ENCODE peak calls at places on chromosomes 2 and 18, in eight cellular contexts. I, N, G, J, K, M, T and A are unnamed samples. For H3K27me3 and H3K36me3, the result is how much of the 10 kb centered on the place peaks cover.

GRCh38 chr18:62763101-62763521 is 47.8 kb downstream of the PHLPP1 start:
- DNase-seq in I (no peak), N (no peak), G (no peak), J (no peak), K (no peak), M (no peak), T (no peak), A (no peak)

GRCh38 chr2:176830362-176830761 is 382.2 kb upstream of the HNRNPA3 start:
- DNase-seq in I (no peak), N (no peak), G (no peak), J (no peak), K (no peak), M (no peak), T (peak), A (no peak)

GRCh38 chr2:208265371-208265806 is 666 bp upstream of the PIKFYVE start:
- DNase-seq in I (peak), N (peak), G (peak), J (no peak), K (no peak), M (peak), T (no peak), A (no peak)

GRCh38 chr2:182668671-182669070 is 47.4 kb upstream of the DNAJC10 start:
- DNase-seq in I (no peak), N (peak), G (no peak), J (no peak), K (no peak), M (no peak), T (no peak), A (no peak)

GRCh38 chr2:101080214-101081068 is 70.7 kb downstream of the TBC1D8 start:
- DNase-seq in I (peak), N (no peak), G (no peak), J (no peak), K (no peak), M (no peak), T (no peak), A (no peak)

GRCh38 chr18:13585379-13586153 is 140.8 kb downstream of the FAM210A start:
- DNase-seq in I (no peak), N (no peak), G (no peak), J (no peak), K (no peak), M (no peak), T (no peak), A (no peak)

GRCh38 chr2:24822049-24822706 is 29.0 kb downstream of the CENPO start:
- DNase-seq in I (no peak), N (no peak), G (no peak), J (no peak), K (no peak), M (no peak), T (no peak), A (no peak)

GRCh38 chr18:11676867-11677266 is 12.2 kb upstream of the GNAL start:
- DNase-seq in I (no peak), N (peak), G (no peak), J (no peak), K (no peak), M (no peak), T (no peak), A (no peak)

GRCh38 chr2:64173156-64174135 is 29.2 kb upstream of the PELI1 start:
- DNase-seq in I (no peak), N (peak), G (no peak), J (no peak), K (no peak), M (no peak), T (no peak), A (no peak)

GRCh38 chr2:231707625-231708049 is 688 bp upstream of the PTMA start:
- DNase-seq in I (no peak), N (no peak), G (peak), J (no peak), K (no peak), M (no peak), T (peak), A (no peak)

GRCh38 chr2:10179422-10179821 is 56.9 kb downstream of the RRM2 start:
- DNase-seq in I (no peak), N (peak), G (no peak), J (no peak), K (no peak), M (no peak), T (no peak), A (no peak)

GRCh38 chr2:47282621-47283272 is 120.2 kb upstream of the MSH2 start:
- DNase-seq in I (no peak), N (no peak), G (no peak), J (no peak), K (no peak), M (no peak), T (peak), A (no peak)

GRCh38 chr18:23146861-23147469 is 11.7 kb downstream of the CABLES1 start:
- DNase-seq in I (no peak), N (no peak), G (no peak), J (no peak), K (no peak), M (no peak), T (no peak), A (no peak)

GRCh38 chr18:66495844-66496243 is 108.0 kb downstream of the CDH19 start:
- DNase-seq in I (peak), N (no peak), G (no peak), J (no peak), K (peak), M (no peak), T (peak), A (no peak)

GRCh38 chr2:11203480-11203879 is 48.2 kb downstream of the SLC66A3 start:
- DNase-seq in I (no peak), N (peak), G (no peak), J (peak), K (peak), M (no peak), T (no peak), A (no peak)

GRCh38 chr18:13305326-13305725 is 86.8 kb downstream of the LDLRAD4 start:
- DNase-seq in I (no peak), N (no peak), G (no peak), J (no peak), K (no peak), M (no peak), T (no peak), A (no peak)

GRCh38 chr18:45774065-45774521 is 50.1 kb downstream of the SLC14A1 start:
- DNase-seq in I (no peak), N (peak), G (no peak), J (no peak), K (peak), M (no peak), T (no peak), A (no peak)

GRCh38 chr18:3037423-3037915 is 24.5 kb upstream of the LPIN2 start:
- DNase-seq in I (peak), N (peak), G (no peak), J (no peak), K (peak), M (no peak), T (no peak), A (no peak)

GRCh38 chr2:207107551-207107950 is 58.2 kb downstream of the KLF7 start:
- DNase-seq in I (no peak), N (no peak), G (no peak), J (no peak), K (no peak), M (peak), T (no peak), A (no peak)

GRCh38 chr2:218713922-218714321 is 3.3 kb downstream of the TTLL4 start:
- DNase-seq in I (no peak), N (no peak), G (no peak), J (no peak), K (no peak), M (no peak), T (no peak), A (no peak)

GRCh38 chr2:54772110-54772509 is 48.6 kb downstream of the EML6 start:
- DNase-seq in I (no peak), N (peak), G (no peak), J (no peak), K (peak), M (no peak), T (no peak), A (no peak)

GRCh38 chr2:15222856-15223255 is 338.3 kb downstream of the NBAS start:
- DNase-seq in I (no peak), N (no peak), G (no peak), J (no peak), K (peak), M (no peak), T (no peak), A (no peak)

GRCh38 chr2:128379021-128380005 is 60.6 kb upstream of the HS6ST1 start:
- DNase-seq in I (peak), N (peak), G (peak), J (peak), K (peak), M (peak), T (peak), A (no peak)

GRCh38 chr2:27752551-27753237 is 18.8 kb upstream of the MRPL33 start:
- DNase-seq in I (no peak), N (no peak), G (no peak), J (no peak), K (no peak), M (no peak), T (peak), A (no peak)

GRCh38 chr2:181781082-181781786 is 100.9 kb upstream of the NEUROD1 start:
- DNase-seq in I (no peak), N (no peak), G (no peak), J (no peak), K (no peak), M (no peak), T (no peak), A (no peak)

GRCh38 chr2:47214990-47215389 is 59.9 kb upstream of the STPG4 start:
- DNase-seq in I (no peak), N (no peak), G (no peak), J (no peak), K (no peak), M (no peak), T (no peak), A (no peak)

GRCh38 chr2:186456941-186457340 is 29.1 kb upstream of the ZC3H15 start:
- DNase-seq in I (no peak), N (peak), G (no peak), J (peak), K (no peak), M (no peak), T (no peak), A (no peak)

GRCh38 chr2:11305338-11305737 is 39.1 kb downstream of the ROCK2 start:
- DNase-seq in I (no peak), N (peak), G (no peak), J (no peak), K (no peak), M (no peak), T (no peak), A (no peak)

GRCh38 chr2:177239934-177240600 is 24.5 kb downstream of the NFE2L2 start:
- DNase-seq in I (no peak), N (peak), G (no peak), J (no peak), K (peak), M (no peak), T (no peak), A (no peak)

GRCh38 chr2:181310967-181311366 is 146.2 kb upstream of the ITGA4 start:
- DNase-seq in I (no peak), N (no peak), G (no peak), J (no peak), K (no peak), M (peak), T (no peak), A (no peak)

GRCh38 chr2:201070966-201071304 is 536 bp downstream of the HYCC2 start:
- DNase-seq in I (no peak), N (no peak), G (no peak), J (no peak), K (peak), M (no peak), T (no peak), A (no peak)

GRCh38 chr2:140185076-140185475 is 1404.9 kb upstream of the NXPH2 start:
- DNase-seq in I (no peak), N (no peak), G (no peak), J (no peak), K (no peak), M (no peak), T (no peak), A (no peak)

GRCh38 chr2:121530210-121530562 is 494 bp upstream of the RNU4ATAC start:
- DNase-seq in I (peak), N (peak), G (no peak), J (no peak), K (peak), M (peak), T (peak), A (peak)

GRCh38 chr2:25347205-25347815 is 5.6 kb upstream of the DNMT3A start:
- DNase-seq in I (peak), N (peak), G (no peak), J (no peak), K (peak), M (no peak), T (no peak), A (no peak)

GRCh38 chr2:19868224-19868623 is 33.6 kb downstream of the TTC32 start:
- DNase-seq in I (no peak), N (no peak), G (no peak), J (no peak), K (no peak), M (no peak), T (no peak), A (no peak)

GRCh38 chr18:42028232-42028832 is 73.3 kb downstream of the PIK3C3 start:
- DNase-seq in I (no peak), N (peak), G (no peak), J (no peak), K (peak), M (no peak), T (peak), A (no peak)

GRCh38 chr2:217054791-217055190 is 194.9 kb upstream of the TNP1 start:
- DNase-seq in I (no peak), N (no peak), G (no peak), J (no peak), K (no peak), M (no peak), T (no peak), A (no peak)

GRCh38 chr2:28780496-28780895 is 28.9 kb downstream of the PPP1CB start:
- DNase-seq in I (no peak), N (no peak), G (no peak), J (no peak), K (no peak), M (no peak), T (no peak), A (no peak)

GRCh38 chr18:23133860-23134779 is 1.2 kb upstream of the CABLES1 start:
- DNase-seq in I (no peak), N (no peak), G (no peak), J (no peak), K (no peak), M (no peak), T (peak), A (no peak)

GRCh38 chr2:172113617-172114016 is 10.9 kb upstream of the DLX2 start:
- DNase-seq in I (no peak), N (peak), G (no peak), J (no peak), K (peak), M (no peak), T (no peak), A (no peak)

GRCh38 chr2:144509001-144509545 is 10.8 kb downstream of the ZEB2 start:
- DNase-seq in I (no peak), N (no peak), G (no peak), J (no peak), K (no peak), M (no peak), T (no peak), A (no peak)
- H3K27me3 ChIP-seq in I (under half), N (under half), G (under half), J (under half), K (under half), M (under half), T (under half), A (under half)

GRCh38 chr2:110637093-110637492 is 40.8 kb downstream of the BUB1 start:
- DNase-seq in I (no peak), N (no peak), G (no peak), J (no peak), K (no peak), M (no peak), T (no peak), A (no peak)
- H3K36me3 ChIP-seq in I (under half), N (under half), G (under half), J (under half), K (under half), M (under half), T (under half), A (under half)

DNA sequence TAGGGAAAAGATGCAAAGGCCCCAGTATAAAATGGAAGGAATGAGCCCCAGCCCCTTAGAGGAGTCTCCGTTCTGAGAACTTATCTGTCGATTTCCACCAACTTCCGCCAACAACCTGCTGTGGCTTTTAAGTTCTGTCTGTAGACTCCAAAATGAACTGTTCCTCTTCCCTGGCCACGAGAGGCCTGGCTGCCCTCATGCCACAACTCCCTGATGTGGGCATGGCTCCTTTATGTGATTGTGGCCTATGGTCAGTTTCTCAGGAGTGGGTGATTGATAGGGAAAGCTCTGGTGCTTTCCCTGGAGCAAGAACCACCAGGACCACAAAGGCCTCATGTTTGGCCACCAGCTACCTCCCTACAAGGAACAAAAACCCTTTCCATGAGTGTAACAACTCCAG is 18.8 kb upstream of the CD207 start:
- DNase-seq in I (no peak), N (no peak), G (no peak), J (no peak), K (no peak), M (no peak), T (no peak), A (no peak)
- H3K27me3 ChIP-seq in I (under half), N (under half), G (under half), J (under half), K (under half), M (under half), T (under half), A (under half)

DNA sequence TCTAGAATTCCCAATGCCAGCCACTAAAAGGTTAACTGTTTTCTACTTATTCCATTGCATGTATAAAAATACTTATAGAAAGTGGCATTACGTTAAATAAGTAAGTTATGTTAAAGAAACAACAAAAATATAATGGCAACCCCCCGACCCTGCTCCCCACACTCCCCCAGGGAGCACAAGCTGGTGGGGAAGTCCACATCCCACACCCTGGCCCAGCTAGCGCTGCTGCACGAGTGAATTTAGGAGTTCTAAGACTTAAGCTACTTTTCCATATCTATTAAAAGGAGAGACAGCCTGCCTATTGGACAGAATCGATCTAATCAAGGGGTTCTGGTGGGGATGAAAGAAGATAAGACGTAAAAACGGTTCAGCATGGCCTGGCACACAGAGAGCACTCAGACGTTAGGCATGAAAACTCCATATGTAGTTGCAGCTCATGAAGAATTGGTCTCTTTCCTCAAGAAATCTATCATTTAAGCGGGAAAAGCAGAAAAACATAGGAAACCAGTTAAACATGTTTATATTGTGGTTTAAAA is 16.6 kb downstream of the HJURP start:
- DNase-seq in I (no peak), N (no peak), G (no peak), J (no peak), K (no peak), M (peak), T (no peak), A (no peak)
- H3K36me3 ChIP-seq in I (under half), N (under half), G (under half), J (under half), K (under half), M (under half), T (half or more), A (under half)

GRCh38 chr2:224036731-224037376 is 2.2 kb downstream of the SERPINE2 start:
- DNase-seq in I (no peak), N (no peak), G (no peak), J (no peak), K (peak), M (no peak), T (no peak), A (no peak)

GRCh38 chr2:224039770-224040088 is 643 bp upstream of the SERPINE2 start:
- DNase-seq in I (no peak), N (no peak), G (no peak), J (no peak), K (no peak), M (no peak), T (no peak), A (no peak)

GRCh38 chr2:224038830-224039079 is 331 bp downstream of the SERPINE2 start:
- DNase-seq in I (no peak), N (no peak), G (no peak), J (no peak), K (no peak), M (no peak), T (no peak), A (no peak)

GRCh38 chr2:224039080-224039769 is at the start of gene SERPINE2:
- DNase-seq in I (peak), N (peak), G (peak), J (no peak), K (peak), M (peak), T (peak), A (no peak)

DNA sequence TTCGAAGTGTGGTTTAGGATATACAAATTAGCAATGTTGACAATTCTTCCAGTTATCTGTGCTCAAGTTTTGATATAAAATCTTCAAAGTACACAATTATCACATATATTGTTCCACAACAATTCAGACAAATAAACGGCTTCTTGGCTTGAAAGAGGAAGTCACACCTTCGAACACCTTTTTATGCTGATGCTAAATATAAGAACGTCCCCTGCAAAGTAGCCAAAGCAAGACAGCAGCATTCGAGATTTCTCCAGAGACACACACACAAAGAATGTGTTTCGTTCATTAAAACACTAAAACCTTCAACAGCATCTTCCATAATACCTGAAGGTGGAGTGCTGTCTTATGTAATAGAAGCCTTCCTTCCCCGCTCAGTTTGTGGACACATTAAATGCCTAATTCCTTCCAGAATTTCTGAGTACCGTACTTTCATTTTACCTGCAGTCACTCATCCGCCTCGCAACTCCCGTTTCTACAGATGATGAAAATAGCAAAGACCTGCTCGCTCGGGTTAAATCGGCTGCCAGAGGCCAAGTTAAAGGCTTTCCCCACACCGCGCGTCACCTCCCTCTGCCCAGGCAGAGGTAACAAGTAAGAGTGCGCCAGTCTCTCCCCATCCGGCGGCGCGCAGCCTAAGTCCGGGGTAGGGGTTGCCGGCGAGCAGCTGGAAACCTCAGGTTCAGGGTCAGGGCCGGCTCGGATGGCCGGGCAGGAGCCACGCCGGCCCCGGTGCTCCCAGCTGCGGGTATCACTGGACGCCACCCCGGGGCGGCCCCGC is 847 bp downstream of the SERPINE2 start:
- DNase-seq in I (no peak), N (peak), G (peak), J (no peak), K (peak), M (peak), T (peak), A (no peak)
- H3K27me3 ChIP-seq in I (under half), N (under half), G (under half), J (under half), K (under half), M (under half), T (half or more), A (under half)

GRCh38 chr2:74856599-74856998 is 22.7 kb downstream of the HK2 start:
- DNase-seq in I (no peak), N (no peak), G (no peak), J (no peak), K (no peak), M (no peak), T (no peak), A (no peak)

GRCh38 chr2:74854401-74854800 is 20.5 kb downstream of the HK2 start:
- DNase-seq in I (no peak), N (no peak), G (no peak), J (no peak), K (no peak), M (no peak), T (no peak), A (no peak)

GRCh38 chr2:74856004-74856578 is 22.2 kb downstream of the HK2 start:
- DNase-seq in I (no peak), N (no peak), G (no peak), J (no peak), K (no peak), M (no peak), T (no peak), A (no peak)

GRCh38 chr2:74857725-74858124 is 23.8 kb downstream of the HK2 start:
- DNase-seq in I (no peak), N (no peak), G (no peak), J (no peak), K (no peak), M (peak), T (no peak), A (no peak)

GRCh38 chr2:74857215-74857614 is 23.3 kb downstream of the HK2 start:
- DNase-seq in I (no peak), N (no peak), G (no peak), J (no peak), K (no peak), M (no peak), T (no peak), A (no peak)
- H3K36me3 ChIP-seq in I (under half), N (under half), G (under half), J (under half), K (under half), M (under half), T (under half), A (under half)